ENCODE peak calls at places on chromosomes 16 and 17, in eight cellular contexts. One of them, this sample, is unnamed.

GRCh38 chr16:31073823-31074072 is 292 bp downstream of the ZNF668 start:
- DNase-seq in activated T-helper 1 cell treated with Interleukin-2 at 50 U/mL for 16 hours: no peak
- DNase-seq in CD4-positive, alpha-beta T cell: no peak
- DNase-seq in B cell: no peak
- DNase-seq in non-pigmented ciliary epithelial cell: no peak
- DNase-seq in T-cell: no peak
- DNase-seq in adipocyte: no peak
- DNase-seq in A172: no peak
- DNase-seq in this sample: no peak

GRCh38 chr17:39429600-39429999 is 21.5 kb downstream of the MED1 start:
- DNase-seq in CD4-positive, alpha-beta T cell: no peak
- DNase-seq in B cell: no peak
- DNase-seq in adipocyte: no peak
- DNase-seq in A172: no peak
- DNase-seq in T-cell: no peak
- DNase-seq in activated T-helper 1 cell treated with Interleukin-2 at 50 U/mL for 16 hours: no peak
- DNase-seq in non-pigmented ciliary epithelial cell: no peak
- DNase-seq in this sample: no peak

GRCh38 chr16:89562939-89563338 is 2.5 kb downstream of the RPL13 start:
- DNase-seq in T-cell: no peak
- DNase-seq in CD4-positive, alpha-beta T cell: no peak
- DNase-seq in non-pigmented ciliary epithelial cell: no peak
- DNase-seq in adipocyte: no peak
- DNase-seq in activated T-helper 1 cell treated with Interleukin-2 at 50 U/mL for 16 hours: no peak
- DNase-seq in B cell: no peak
- DNase-seq in A172: no peak
- DNase-seq in this sample: no peak

GRCh38 chr17:31820691-31821435 is 38.2 kb downstream of the COPRS start:
- DNase-seq in A172: no peak
- DNase-seq in adipocyte: no peak
- DNase-seq in non-pigmented ciliary epithelial cell: no peak
- DNase-seq in T-cell: no peak
- DNase-seq in activated T-helper 1 cell treated with Interleukin-2 at 50 U/mL for 16 hours: no peak
- DNase-seq in CD4-positive, alpha-beta T cell: no peak
- DNase-seq in B cell: no peak
- DNase-seq in this sample: no peak

GRCh38 chr17:67095803-67096202 is 51.4 kb downstream of the CACNG1 start:
- DNase-seq in T-cell: no peak
- DNase-seq in activated T-helper 1 cell treated with Interleukin-2 at 50 U/mL for 16 hours: no peak
- DNase-seq in A172: no peak
- DNase-seq in adipocyte: no peak
- DNase-seq in B cell: no peak
- DNase-seq in CD4-positive, alpha-beta T cell: no peak
- DNase-seq in non-pigmented ciliary epithelial cell: peak
- DNase-seq in this sample: no peak

GRCh38 chr17:45339646-45340605 is 23.1 kb upstream of the MAP3K14 start:
- DNase-seq in adipocyte: no peak
- DNase-seq in CD4-positive, alpha-beta T cell: peak
- DNase-seq in B cell: no peak
- DNase-seq in T-cell: no peak
- DNase-seq in A172: no peak
- DNase-seq in non-pigmented ciliary epithelial cell: no peak
- DNase-seq in activated T-helper 1 cell treated with Interleukin-2 at 50 U/mL for 16 hours: no peak
- DNase-seq in this sample: no peak

GRCh38 chr17:82297804-82298537 is 19.4 kb downstream of the CD7 start:
- DNase-seq in adipocyte: peak
- DNase-seq in activated T-helper 1 cell treated with Interleukin-2 at 50 U/mL for 16 hours: peak
- DNase-seq in CD4-positive, alpha-beta T cell: peak
- DNase-seq in non-pigmented ciliary epithelial cell: peak
- DNase-seq in T-cell: peak
- DNase-seq in A172: peak
- DNase-seq in B cell: peak
- DNase-seq in this sample: peak

GRCh38 chr17:68800731-68801130 is 154.5 kb downstream of the ABCA8 start:
- DNase-seq in A172: no peak
- DNase-seq in T-cell: no peak
- DNase-seq in non-pigmented ciliary epithelial cell: no peak
- DNase-seq in activated T-helper 1 cell treated with Interleukin-2 at 50 U/mL for 16 hours: no peak
- DNase-seq in CD4-positive, alpha-beta T cell: no peak
- DNase-seq in adipocyte: peak
- DNase-seq in B cell: no peak
- DNase-seq in this sample: no peak

GRCh38 chr16:30551781-30552180 is 6.4 kb downstream of the ZNF764 start:
- DNase-seq in CD4-positive, alpha-beta T cell: peak
- DNase-seq in A172: no peak
- DNase-seq in T-cell: peak
- DNase-seq in adipocyte: no peak
- DNase-seq in non-pigmented ciliary epithelial cell: no peak
- DNase-seq in activated T-helper 1 cell treated with Interleukin-2 at 50 U/mL for 16 hours: peak
- DNase-seq in B cell: no peak
- DNase-seq in this sample: peak

GRCh38 chr17:78343433-78344201 is 16.3 kb downstream of the SOCS3 start:
- DNase-seq in adipocyte: no peak
- DNase-seq in B cell: peak
- DNase-seq in CD4-positive, alpha-beta T cell: peak
- DNase-seq in T-cell: peak
- DNase-seq in activated T-helper 1 cell treated with Interleukin-2 at 50 U/mL for 16 hours: peak
- DNase-seq in non-pigmented ciliary epithelial cell: no peak
- DNase-seq in A172: peak
- DNase-seq in this sample: peak

GRCh38 chr16:70416748-70417616 is 21.9 kb downstream of the ST3GAL2 start:
- DNase-seq in adipocyte: no peak
- DNase-seq in T-cell: no peak
- DNase-seq in B cell: peak
- DNase-seq in non-pigmented ciliary epithelial cell: no peak
- DNase-seq in CD4-positive, alpha-beta T cell: no peak
- DNase-seq in activated T-helper 1 cell treated with Interleukin-2 at 50 U/mL for 16 hours: no peak
- DNase-seq in A172: no peak
- DNase-seq in this sample: no peak

GRCh38 chr16:66223176-66223780 is 143.2 kb upstream of the CDH5 start:
- DNase-seq in T-cell: no peak
- DNase-seq in B cell: no peak
- DNase-seq in adipocyte: peak
- DNase-seq in non-pigmented ciliary epithelial cell: no peak
- DNase-seq in CD4-positive, alpha-beta T cell: no peak
- DNase-seq in A172: no peak
- DNase-seq in activated T-helper 1 cell treated with Interleukin-2 at 50 U/mL for 16 hours: no peak
- DNase-seq in this sample: no peak

GRCh38 chr16:73172621-73173312 is 124.8 kb upstream of the ZFHX3 start:
- DNase-seq in B cell: no peak
- DNase-seq in T-cell: no peak
- DNase-seq in activated T-helper 1 cell treated with Interleukin-2 at 50 U/mL for 16 hours: no peak
- DNase-seq in CD4-positive, alpha-beta T cell: no peak
- DNase-seq in adipocyte: peak
- DNase-seq in non-pigmented ciliary epithelial cell: peak
- DNase-seq in A172: peak
- DNase-seq in this sample: no peak

GRCh38 chr17:81420769-81421462 is 25.7 kb downstream of the BAHCC1 start:
- DNase-seq in non-pigmented ciliary epithelial cell: no peak
- DNase-seq in CD4-positive, alpha-beta T cell: no peak
- DNase-seq in T-cell: no peak
- DNase-seq in A172: peak
- DNase-seq in activated T-helper 1 cell treated with Interleukin-2 at 50 U/mL for 16 hours: no peak
- DNase-seq in adipocyte: peak
- DNase-seq in B cell: no peak
- DNase-seq in this sample: no peak

GRCh38 chr17:65278050-65278819 is 141.1 kb downstream of the RGS9 start:
- DNase-seq in adipocyte: peak
- DNase-seq in CD4-positive, alpha-beta T cell: no peak
- DNase-seq in T-cell: peak
- DNase-seq in B cell: no peak
- DNase-seq in non-pigmented ciliary epithelial cell: no peak
- DNase-seq in A172: peak
- DNase-seq in activated T-helper 1 cell treated with Interleukin-2 at 50 U/mL for 16 hours: no peak
- DNase-seq in this sample: no peak

This sample was measured in activated T-helper 2 cell treated with anti-CD3 and anti-CD28 coated beads, Interferon-gamma antibody, Interleukin-2, Interleukin-4, amounts not matched to agents 10 μg/mL and 5 μg/mL and 100 μg/mL, durations not matched to agents 14 hours and 24 hours and 36 hours.